ENCODE peak calls at places on chromosomes 12 and 14, in ten cellular contexts. X, O, U, F, L, E, I, S, A and H are unnamed samples.
A peak's percentile ranks its signal among the peaks of the same experiment; 100 is the strongest.

GRCh38 chr12:56165369-56165768 is 7.2 kb downstream of the MYL6 start:
- DNase-seq in E (no peak), L (no peak), S (no peak), I (no peak), U (no peak), O (no peak), A (no peak), X (no peak), F (no peak), H (no peak)

GRCh38 chr12:62722971-62723680 is 211.8 kb downstream of the PPM1H start:
- DNase-seq in A (no peak), I (peak; percentile 68), F (peak; percentile 64), E (no peak), X (no peak), O (no peak), S (no peak), U (no peak), L (no peak), H (no peak)

GRCh38 chr14:32258574-32258973 is 55.5 kb upstream of the RNU6-8 start:
- DNase-seq in O (no peak), L (no peak), F (no peak), A (no peak), I (no peak), E (no peak), S (no peak), X (peak; percentile 54), U (no peak), H (no peak)

GRCh38 chr12:93183940-93184663 is 193.6 kb upstream of the NUDT4 start:
- DNase-seq in I (no peak), O (no peak), U (peak; percentile 65), L (no peak), S (peak; percentile 60), X (peak; percentile 85), E (no peak), F (no peak), A (peak; percentile 44), H (no peak)

GRCh38 chr12:4432878-4433820 is 12.5 kb downstream of the FGF6 start:
- DNase-seq in I (no peak), X (no peak), A (no peak), U (no peak), F (no peak), O (no peak), S (peak; percentile 87), L (no peak), E (no peak), H (no peak)

GRCh38 chr14:101024686-101025085 is 121.2 kb upstream of the RTL1 start:
- DNase-seq in S (no peak), X (peak; percentile 13), F (no peak), I (no peak), E (no peak), O (no peak), A (no peak), L (no peak), U (no peak), H (no peak)

GRCh38 chr14:77375164-77375950 is 1.5 kb downstream of the TMED8 start:
- DNase-seq in A (peak; percentile 21), X (no peak), F (no peak), L (no peak), U (no peak), E (no peak), O (no peak), I (no peak), S (no peak), H (no peak)

GRCh38 chr14:20489093-20489994 is 16.0 kb upstream of the RNASE10 start:
- DNase-seq in E (no peak), A (no peak), U (peak; percentile 12), O (no peak), X (no peak), F (peak; percentile 72), L (no peak), S (no peak), I (no peak), H (peak; percentile 64)

GRCh38 chr14:59425322-59425945 is 39.7 kb downstream of the GPR135 start:
- DNase-seq in O (no peak), X (peak; percentile 69), U (peak; percentile 37), L (no peak), S (no peak), E (no peak), I (peak; percentile 71), F (peak; percentile 41), A (no peak), H (no peak)

DNA sequence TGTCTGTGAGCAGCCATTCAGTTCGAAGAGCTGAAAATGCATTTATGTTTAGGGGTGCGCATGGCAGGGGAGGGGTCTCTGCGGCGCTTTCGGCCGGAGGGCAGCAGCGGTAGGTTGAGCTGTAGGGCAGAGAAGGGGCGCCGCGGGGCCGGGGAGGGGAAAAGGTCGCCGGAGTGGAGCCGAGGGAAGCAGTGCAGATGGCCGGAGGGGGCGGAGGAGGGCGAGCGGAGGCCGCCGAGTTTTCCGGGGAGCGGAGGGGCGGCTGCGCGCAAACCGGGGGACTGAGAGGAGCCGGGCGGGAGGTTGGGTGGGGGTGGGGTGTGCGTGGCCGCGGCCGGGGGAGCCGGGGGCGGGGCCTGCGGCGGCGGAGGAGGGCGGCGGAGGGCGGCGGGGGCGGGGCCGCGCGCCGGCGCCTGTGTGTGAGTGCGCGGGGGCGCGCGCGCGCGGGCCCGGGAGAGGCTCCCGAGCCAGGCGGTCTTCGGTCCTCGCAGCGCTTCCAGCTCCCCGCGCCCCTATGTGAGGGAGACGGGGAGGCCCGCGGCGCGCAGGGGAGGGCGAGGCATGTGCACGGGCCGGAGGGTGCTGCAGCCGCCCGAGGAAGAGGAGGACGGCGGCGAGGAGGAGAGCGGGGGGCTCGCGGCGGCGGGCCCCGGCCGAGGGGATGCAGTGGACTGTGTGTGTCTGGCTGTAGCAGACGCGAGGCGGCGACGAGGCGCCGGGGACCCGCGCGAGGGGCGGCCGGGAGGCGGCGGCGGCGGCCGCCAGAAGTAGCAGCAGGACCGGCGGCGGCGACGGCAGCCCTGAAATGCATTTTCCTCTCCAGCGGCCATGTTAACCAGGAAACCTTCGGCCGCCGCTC is at the start of gene DYRK2:
- DNase-seq in U (peak; percentile 79), E (no peak), O (no peak), X (peak; percentile 90), L (no peak), S (peak; percentile 90), I (peak; percentile 78), A (peak; percentile 84), F (peak; percentile 75), H (no peak)
- TF ChIP-seq CTCF in U (peak; percentile 8), E (peak; percentile 9), O (no peak), X (no peak), L (no peak), S (peak; percentile 16), I (peak; percentile 7), A (peak; percentile 13), F (no peak), H (no peak)

GRCh38 chr12:104218935-104219334 is 3.4 kb downstream of the TXNRD1 start:
- DNase-seq in X (no peak), S (no peak), F (peak; percentile 46), L (no peak), E (no peak), A (no peak), O (peak; percentile 40), U (no peak), I (peak; percentile 29), H (no peak)

GRCh38 chr12:104220931-104221330 is 5.4 kb downstream of the TXNRD1 start:
- DNase-seq in X (no peak), I (no peak), F (no peak), S (no peak), U (no peak), E (no peak), L (no peak), O (peak; percentile 70), A (no peak), H (no peak)

GRCh38 chr12:104216461-104217058 is 981 bp downstream of the TXNRD1 start:
- DNase-seq in F (no peak), L (no peak), S (no peak), A (no peak), X (no peak), E (no peak), U (no peak), I (no peak), O (peak; percentile 4), H (no peak)

GRCh38 chr12:104219908-104220404 is 4.4 kb downstream of the TXNRD1 start:
- DNase-seq in S (no peak), L (no peak), O (peak; percentile 25), I (peak; percentile 79), E (peak; percentile 34), A (peak; percentile 54), U (no peak), F (peak; percentile 100), X (no peak), H (peak; percentile 89)

GRCh38 chr12:104219361-104219892 is 3.8 kb downstream of the TXNRD1 start:
- DNase-seq in U (peak; percentile 9), E (peak; percentile 98), I (peak; percentile 89), F (peak; percentile 97), A (no peak), S (no peak), O (no peak), L (peak; percentile 81), X (no peak), H (peak; percentile 92)
- H3K4me3 ChIP-seq in U (no peak overlapping the region), E (peak overlapping the region; percentile 2), I (no peak overlapping the region), F (peak overlapping the region; percentile 36), A (no peak overlapping the region), S (no peak overlapping the region), O (no peak overlapping the region), L (no peak overlapping the region), X (no peak overlapping the region), H (no peak overlapping the region)

DNA sequence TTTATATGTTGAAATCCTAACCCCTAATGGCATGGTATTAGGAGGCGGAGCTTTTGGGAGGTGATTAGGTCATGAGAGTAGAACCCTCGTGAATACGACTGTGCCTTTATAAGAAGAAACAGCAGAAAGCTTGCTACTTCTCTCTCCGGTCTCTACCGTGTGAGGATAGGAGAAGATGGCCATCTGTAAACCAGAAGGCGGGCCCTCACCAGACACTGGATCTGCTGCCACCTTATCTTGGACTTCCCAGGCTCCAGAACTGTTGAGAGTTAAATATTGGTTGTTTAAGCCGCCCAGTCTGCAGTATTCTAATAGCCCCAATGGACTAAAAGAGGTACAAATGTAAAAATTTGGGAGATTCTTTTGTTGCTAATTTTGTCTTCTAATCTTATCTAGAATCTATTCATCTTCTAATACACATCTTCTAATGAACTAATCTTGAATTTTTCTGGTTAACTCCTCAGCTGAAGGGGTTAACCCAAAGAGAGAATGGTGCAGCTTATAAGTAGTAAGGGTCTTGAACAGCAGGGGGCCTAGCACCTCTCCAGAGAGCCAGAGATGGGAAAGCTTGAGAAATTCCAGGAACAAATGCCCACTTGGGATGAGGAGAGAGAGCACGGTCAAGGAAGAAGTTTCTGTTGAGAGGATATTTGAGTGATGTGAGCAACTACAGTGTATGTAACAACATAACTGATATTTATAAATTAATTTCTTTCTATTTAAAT is 264.0 kb upstream of the GRIP1 start:
- DNase-seq in L (no peak), F (no peak), U (no peak), E (no peak), A (no peak), S (no peak), X (no peak), O (no peak), I (no peak), H (no peak)
- TF ChIP-seq CTCF in L (no peak), F (peak; percentile 28), U (no peak), E (no peak), A (no peak), S (no peak), X (no peak), O (no peak), I (no peak), H (peak; percentile 24)

GRCh38 chr12:12807970-12808702 is 5.0 kb upstream of the DDX47 start:
- DNase-seq in O (no peak), U (peak; percentile 82), F (peak; percentile 56), I (peak; percentile 50), X (peak; percentile 71), L (no peak), E (no peak), S (peak; percentile 62), A (peak; percentile 71), H (no peak)
- H3K4me3 ChIP-seq in O (peak overlapping the region; percentile 1), U (peak overlapping the region; percentile 36), F (peak overlapping the region; percentile 12), I (peak overlapping the region; percentile 8), X (no peak overlapping the region), L (peak overlapping the region; percentile 14), E (peak overlapping the region; percentile 4), S (peak overlapping the region; percentile 38), A (no peak overlapping the region), H (no peak overlapping the region)